ENCODE peak calls at places on chromosomes 12 and 14, in eight cellular contexts. Q is GM12878, T is tibial nerve, U is suprapubic skin, A is esophagus muscularis mucosa, P is stomach, N is SK-N-SH, J is sigmoid colon. Y is an unnamed sample. For H3K9me3 and H3K4me1, the result is how much of the 10 kb centered on the place peaks cover.

GRCh38 chr12:111598637-111599458 is at the start of gene ATXN2:
- DNase-seq in T (peak), U (no peak), Q (no peak), N (peak), J (peak), A (no peak), P (peak), Y (peak)

GRCh38 chr12:59844775-59845174 is 248.9 kb downstream of the SLC16A7 start:
- DNase-seq in P (no peak), A (no peak), N (no peak), J (no peak), U (no peak), T (no peak), Q (no peak), Y (no peak)

GRCh38 chr12:79707830-79708229 is 17.1 kb upstream of the PAWR start:
- DNase-seq in Q (no peak), J (no peak), P (no peak), T (no peak), N (no peak), U (no peak), A (no peak), Y (no peak)

GRCh38 chr14:74954947-74955228 is 509 bp downstream of the PGF start:
- DNase-seq in J (no peak), U (no peak), T (no peak), A (no peak), N (peak), Q (no peak), P (no peak), Y (no peak)

GRCh38 chr12:98758331-98758730 is 113.2 kb downstream of the APAF1 start:
- DNase-seq in J (no peak), P (no peak), U (no peak), Q (no peak), A (no peak), N (no peak), T (peak), Y (peak)

GRCh38 chr12:100481021-100481420 is 7.4 kb downstream of the NR1H4 start:
- DNase-seq in A (no peak), T (no peak), N (no peak), P (no peak), J (no peak), U (no peak), Q (no peak), Y (no peak)

GRCh38 chr12:100114574-100114973 is 28.1 kb downstream of the BLTP3B start:
- DNase-seq in Q (no peak), A (no peak), N (no peak), P (no peak), T (no peak), U (no peak), J (no peak), Y (no peak)

GRCh38 chr14:74620497-74620921 is 8.5 kb upstream of the LTBP2 start:
- DNase-seq in Q (no peak), N (no peak), T (no peak), A (no peak), J (no peak), U (no peak), P (no peak), Y (no peak)

GRCh38 chr14:76882646-76883045 is 56.4 kb downstream of the LRRC74A start:
- DNase-seq in N (peak), A (no peak), U (no peak), P (no peak), T (no peak), Q (no peak), J (no peak), Y (peak)

GRCh38 chr12:66620026-66620425 is 58.9 kb downstream of the GRIP1 start:
- DNase-seq in N (no peak), J (no peak), T (no peak), A (no peak), Q (no peak), P (no peak), U (no peak), Y (no peak)

GRCh38 chr12:59079029-59079428 is 158.7 kb upstream of the LRIG3 start:
- DNase-seq in A (no peak), U (no peak), P (no peak), N (no peak), J (no peak), Q (no peak), T (no peak), Y (no peak)

GRCh38 chr14:93914278-93914677 is 12.9 kb upstream of the FAM181A start:
- DNase-seq in A (no peak), P (no peak), N (no peak), U (no peak), J (no peak), T (no peak), Q (no peak), Y (no peak)

GRCh38 chr12:7439579-7440505 is 4.1 kb downstream of the CD163L1 start:
- DNase-seq in T (no peak), N (peak), Q (no peak), A (no peak), U (no peak), J (no peak), P (no peak), Y (no peak)

GRCh38 chr14:100155049-100155621 is 4.3 kb downstream of the DEGS2 start:
- DNase-seq in N (peak), Q (no peak), P (no peak), A (no peak), U (no peak), J (no peak), T (no peak), Y (no peak)

GRCh38 chr14:47179906-47180305 is 495.5 kb downstream of the MDGA2 start:
- DNase-seq in U (no peak), T (no peak), Q (no peak), P (no peak), J (no peak), A (no peak), N (no peak), Y (no peak)

GRCh38 chr12:26122681-26123481 is 2.0 kb downstream of the BHLHE41 start:
- DNase-seq in N (peak), T (peak), J (peak), P (peak), U (peak), Q (no peak), A (peak), Y (peak)

GRCh38 chr14:22381751-22382150 is 207.3 kb downstream of the DAD1 start:
- DNase-seq in N (no peak), A (no peak), T (no peak), Q (no peak), J (no peak), U (no peak), P (no peak), Y (no peak)
- TF ChIP-seq EP300 in N (no peak), A (no peak), T (no peak), Q (no peak), J (no peak), U (no peak), P (no peak), Y (no peak)

DNA sequence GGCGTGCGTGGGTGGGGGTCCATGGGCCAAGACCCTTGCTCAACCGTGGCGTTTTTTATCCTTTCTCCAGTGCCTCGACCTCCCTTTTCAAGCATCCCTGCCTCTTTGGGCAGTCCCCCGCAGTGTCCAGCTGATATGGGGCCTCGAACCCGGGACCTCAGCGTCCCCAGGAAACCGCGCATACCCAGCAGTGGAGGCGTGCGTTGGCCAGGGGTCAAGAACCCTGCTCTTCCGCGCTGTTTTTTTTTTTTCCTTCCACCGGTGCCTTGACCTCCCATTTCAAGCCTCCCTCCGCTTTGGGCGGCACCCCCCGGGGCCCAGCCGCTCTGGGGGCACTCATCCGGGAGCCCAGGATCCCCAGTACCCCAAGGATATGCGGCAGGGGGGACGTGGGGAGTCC is 325.8 kb downstream of the ALG10 start:
- DNase-seq in T (no peak), U (no peak), A (no peak), N (no peak), J (no peak), Q (no peak), P (no peak), Y (no peak)
- H3K9me3 ChIP-seq in T (under half), U (half or more), A (under half), N (under half), J (under half), Q (under half), P (half or more), Y (under half)

GRCh38 chr12:64680235-64680634 is 69.9 kb downstream of the RASSF3 start:
- DNase-seq in U (no peak), Q (no peak), P (no peak), J (no peak), A (no peak), N (no peak), T (no peak), Y (no peak)

GRCh38 chr12:64681200-64682052 is 71.1 kb downstream of the RASSF3 start:
- DNase-seq in Q (no peak), U (no peak), P (no peak), N (no peak), A (no peak), T (no peak), J (no peak), Y (no peak)

GRCh38 chr12:64678248-64678647 is 68.0 kb downstream of the RASSF3 start:
- DNase-seq in U (no peak), P (no peak), T (no peak), A (no peak), Q (no peak), N (no peak), J (no peak), Y (no peak)

GRCh38 chr12:64679487-64679983 is 69.2 kb downstream of the RASSF3 start:
- DNase-seq in A (no peak), N (peak), Q (no peak), P (peak), U (peak), T (peak), J (peak), Y (peak)

GRCh38 chr12:64678835-64679234 is 68.5 kb downstream of the RASSF3 start:
- DNase-seq in A (no peak), J (no peak), P (no peak), T (no peak), Q (no peak), U (no peak), N (no peak), Y (no peak)
- H3K4me1 ChIP-seq in A (half or more), J (under half), P (under half), T (under half), Q (half or more), U (under half), N (under half), Y (under half)

DNA sequence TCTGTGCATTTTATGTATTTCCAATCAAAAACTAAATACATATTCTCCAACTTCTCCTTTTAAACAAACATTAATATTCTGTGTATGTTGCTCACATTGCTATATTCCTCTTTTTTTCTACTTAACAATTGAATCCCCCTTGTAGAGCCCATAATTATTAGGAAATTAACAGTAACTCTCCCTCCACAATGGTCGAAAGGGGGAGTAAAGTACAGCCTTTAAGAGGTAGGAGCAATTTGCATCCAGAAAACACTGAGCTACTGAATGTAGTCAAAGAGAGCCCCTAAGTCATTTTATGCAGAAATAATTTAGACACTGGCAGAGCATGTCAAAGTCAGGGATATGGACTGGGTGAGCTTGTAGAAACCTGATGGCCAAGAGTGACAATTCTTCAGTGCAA is 57.2 kb upstream of the SCN8A start:
- DNase-seq in P (no peak), A (no peak), J (no peak), N (no peak), Q (no peak), T (no peak), U (no peak), Y (no peak)
- TF ChIP-seq EP300 in P (no peak), A (no peak), J (no peak), N (no peak), Q (no peak), T (no peak), U (no peak), Y (no peak)

GRCh38 chr14:105805701-105806100 is 279.3 kb downstream of the TMEM121 start:
- DNase-seq in Q (no peak), T (no peak), N (no peak), P (no peak), J (no peak), U (no peak), A (no peak), Y (no peak)

GRCh38 chr14:105806568-105806967 is 280.2 kb downstream of the TMEM121 start:
- DNase-seq in N (no peak), Q (no peak), U (no peak), T (no peak), A (no peak), P (no peak), J (no peak), Y (no peak)
- H3K9me3 ChIP-seq in N (under half), Q (under half), U (under half), T (under half), A (under half), P (under half), J (under half), Y (under half)

GRCh38 chr12:52025301-52026172 is 18.8 kb downstream of the TAMALIN start:
- DNase-seq in P (peak), J (peak), Q (peak), U (peak), T (peak), A (peak), N (peak), Y (peak)
- H3K4me1 ChIP-seq in P (under half), J (under half), Q (under half), U (under half), T (under half), A (half or more), N (under half), Y (under half)

GRCh38 chr14:104869669-104870367 is 4.8 kb downstream of the CEP170B start:
- DNase-seq in P (no peak), Q (no peak), A (no peak), U (no peak), T (no peak), J (no peak), N (no peak), Y (no peak)

GRCh38 chr14:104871656-104872468 is 6.8 kb downstream of the CEP170B start:
- DNase-seq in P (no peak), N (no peak), A (no peak), U (no peak), J (no peak), T (no peak), Q (no peak), Y (no peak)

GRCh38 chr14:104868811-104869572 is 3.9 kb downstream of the CEP170B start:
- DNase-seq in A (no peak), Q (no peak), U (no peak), T (no peak), N (no peak), J (peak), P (no peak), Y (no peak)

GRCh38 chr14:104871145-104871655 is 6.1 kb downstream of the CEP170B start:
- DNase-seq in A (no peak), Q (no peak), N (no peak), T (no peak), P (no peak), J (peak), U (no peak), Y (no peak)

DNA sequence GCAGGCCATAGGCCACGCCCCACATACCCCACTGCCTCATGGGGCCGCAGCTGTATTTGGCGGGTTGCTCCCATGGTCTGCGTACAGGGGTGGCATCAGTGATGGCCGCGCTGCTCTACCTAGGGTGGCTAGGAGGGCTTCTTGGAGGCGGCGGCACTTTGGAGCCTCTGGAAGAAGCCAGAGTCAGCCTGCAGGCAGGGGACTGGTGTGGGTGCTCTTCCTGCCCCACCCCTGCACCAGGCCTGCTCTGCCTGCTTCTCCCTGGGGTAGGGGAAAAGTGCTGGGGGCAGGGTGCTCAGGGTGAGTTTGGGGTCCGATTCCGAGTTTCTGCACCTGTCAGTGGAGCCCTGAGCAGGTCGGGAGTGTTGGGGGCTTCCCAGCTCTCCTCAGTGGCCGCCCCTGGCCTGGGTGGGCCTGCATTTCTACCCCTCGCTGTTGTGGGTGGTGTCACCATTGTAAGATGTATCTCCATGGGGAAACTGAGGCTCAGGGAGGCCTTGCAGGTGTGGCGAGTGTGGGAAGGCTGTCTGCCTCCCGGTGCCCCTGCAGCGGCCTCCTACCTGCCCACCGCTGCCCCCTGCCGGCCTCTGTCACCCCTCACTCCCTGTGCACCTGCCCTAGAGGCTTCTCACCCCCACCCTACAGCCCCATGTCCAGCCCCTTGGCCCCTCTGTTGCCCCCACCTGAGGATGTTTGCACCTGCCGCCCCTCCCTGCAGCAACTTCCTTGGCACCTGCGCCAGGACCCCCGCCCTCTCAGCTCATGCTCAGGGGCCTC is 5.5 kb downstream of the CEP170B start:
- DNase-seq in N (peak), J (peak), T (no peak), A (no peak), P (peak), Q (no peak), U (no peak), Y (peak)
- TF ChIP-seq EP300 in N (no peak), J (no peak), T (no peak), A (no peak), P (no peak), Q (no peak), U (no peak), Y (no peak)

Y was measured in ovary.